ENCODE peak calls at places on chromosomes 11 and 22, in six cellular contexts. Y, K, D, A, F and Z are unnamed samples.

GRCh38 chr11:119759324-119759723 is 30.3 kb upstream of the NECTIN1 start:
- DNase-seq in Y (no peak), K (no peak), D (no peak), A (peak), F (no peak), Z (no peak)

GRCh38 chr11:117026593-117027330 is 71.5 kb downstream of the SIK3 start:
- DNase-seq in Y (no peak), K (no peak), D (peak), A (no peak), F (no peak), Z (no peak)

GRCh38 chr22:44648085-44648820 is 53.8 kb upstream of the PRR5 start:
- DNase-seq in Y (no peak), K (no peak), D (peak), A (no peak), F (no peak), Z (no peak)

GRCh38 chr11:126375726-126376125 is 20.2 kb downstream of the ST3GAL4 start:
- DNase-seq in Y (no peak), K (no peak), D (peak), A (no peak), F (no peak), Z (no peak)

GRCh38 chr22:27507066-27507715 is 294.4 kb downstream of the MN1 start:
- DNase-seq in Y (no peak), K (no peak), D (no peak), A (no peak), F (no peak), Z (no peak)

GRCh38 chr11:59866397-59866796 is at the start of gene TCN1:
- DNase-seq in Y (no peak), K (no peak), D (no peak), A (no peak), F (no peak), Z (no peak)

GRCh38 chr22:45731798-45732495 is 60.3 kb downstream of the ATXN10 start:
- DNase-seq in Y (no peak), K (no peak), D (no peak), A (no peak), F (no peak), Z (no peak)

GRCh38 chr11:7651700-7652099 is 21.6 kb downstream of the CYB5R2 start:
- DNase-seq in Y (no peak), K (no peak), D (no peak), A (no peak), F (no peak), Z (no peak)

GRCh38 chr11:28983780-28984179 is 875.6 kb downstream of the METTL15 start:
- DNase-seq in Y (no peak), K (no peak), D (no peak), A (no peak), F (no peak), Z (no peak)

GRCh38 chr11:41879186-41879738 is 419.8 kb upstream of the LRRC4C start:
- DNase-seq in Y (no peak), K (no peak), D (peak), A (peak), F (no peak), Z (no peak)

GRCh38 chr11:114291381-114291780 is 4.8 kb upstream of the NNMT start:
- DNase-seq in Y (no peak), K (peak), D (no peak), A (no peak), F (no peak), Z (no peak)

GRCh38 chr22:43270314-43270908 is 72.8 kb downstream of the SCUBE1 start:
- DNase-seq in Y (peak), K (peak), D (no peak), A (no peak), F (no peak), Z (no peak)

GRCh38 chr22:24402460-24403192 is 24.8 kb upstream of the ADORA2A start:
- DNase-seq in Y (no peak), K (no peak), D (peak), A (peak), F (peak), Z (peak)

GRCh38 chr11:6022954-6023353 is 7.6 kb downstream of the OR56A1 start:
- DNase-seq in Y (no peak), K (peak), D (no peak), A (no peak), F (peak), Z (no peak)

DNA sequence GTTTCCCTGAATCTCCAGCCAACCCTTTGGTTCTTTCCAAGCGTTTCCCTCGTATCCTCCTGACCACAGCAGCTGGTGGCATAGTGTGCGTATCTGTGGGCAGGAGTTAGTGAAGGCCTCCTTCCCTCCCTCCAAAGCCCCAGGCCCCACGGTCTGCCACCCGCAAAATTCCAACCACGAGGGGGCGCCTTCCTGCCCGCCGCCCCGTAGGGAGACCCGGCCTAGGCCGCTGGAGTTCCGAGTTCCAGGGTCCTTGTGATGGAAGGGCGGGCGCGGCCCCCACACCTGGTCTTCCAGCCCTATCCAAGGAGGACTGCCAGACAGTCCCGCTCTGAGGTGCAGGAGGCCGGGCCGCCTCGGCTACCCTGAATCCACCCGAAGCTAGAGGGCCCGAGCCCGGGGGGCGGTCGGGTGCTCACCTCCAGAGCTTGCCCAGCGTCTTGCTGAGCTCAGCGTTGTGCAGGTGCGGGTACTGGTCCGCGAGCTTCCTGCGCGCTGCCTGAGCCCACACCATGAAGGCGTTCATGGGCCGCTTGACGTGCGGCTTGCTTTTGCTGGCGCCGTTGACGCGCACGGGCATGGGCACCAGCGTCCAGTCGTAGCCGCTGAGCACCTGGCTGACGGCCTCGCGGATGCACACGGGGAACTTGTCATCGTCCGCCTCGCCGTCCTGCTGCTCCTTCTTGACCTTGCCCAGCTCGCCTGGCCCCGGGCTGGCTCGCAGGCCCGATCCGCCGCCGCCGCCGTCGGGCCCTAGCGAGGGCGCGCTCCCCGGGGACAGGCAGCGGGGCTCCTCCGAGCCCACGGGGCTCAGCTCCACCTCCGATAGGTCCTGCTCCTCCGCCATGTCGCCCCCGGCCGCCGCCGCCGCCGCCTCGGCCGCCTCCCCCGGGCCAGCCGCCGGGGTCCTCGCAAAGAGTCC is 1.2 kb downstream of the SOX10 start:
- DNase-seq in Y (peak), K (no peak), D (no peak), A (no peak), F (no peak), Z (no peak)
- TF ChIP-seq CTCF in Y (peak), K (peak), D (peak), A (peak), F (no peak), Z (peak)

GRCh38 chr11:69682221-69682620 is 7.1 kb upstream of the LTO1 start:
- DNase-seq in Y (no peak), K (no peak), D (no peak), A (no peak), F (no peak), Z (no peak)

GRCh38 chr11:69682681-69683326 is 7.7 kb upstream of the LTO1 start:
- DNase-seq in Y (no peak), K (no peak), D (no peak), A (no peak), F (no peak), Z (no peak)

GRCh38 chr11:69685348-69685747 is 10.2 kb upstream of the LTO1 start:
- DNase-seq in Y (no peak), K (no peak), D (no peak), A (no peak), F (no peak), Z (no peak)

GRCh38 chr11:69684651-69685050 is 9.5 kb upstream of the LTO1 start:
- DNase-seq in Y (no peak), K (no peak), D (no peak), A (no peak), F (no peak), Z (no peak)

GRCh38 chr11:69683764-69684333 is 8.7 kb upstream of the LTO1 start:
- DNase-seq in Y (no peak), K (no peak), D (no peak), A (no peak), F (no peak), Z (no peak)
- TF ChIP-seq CTCF in Y (peak), K (peak), D (peak), A (peak), F (no peak), Z (peak)

DNA sequence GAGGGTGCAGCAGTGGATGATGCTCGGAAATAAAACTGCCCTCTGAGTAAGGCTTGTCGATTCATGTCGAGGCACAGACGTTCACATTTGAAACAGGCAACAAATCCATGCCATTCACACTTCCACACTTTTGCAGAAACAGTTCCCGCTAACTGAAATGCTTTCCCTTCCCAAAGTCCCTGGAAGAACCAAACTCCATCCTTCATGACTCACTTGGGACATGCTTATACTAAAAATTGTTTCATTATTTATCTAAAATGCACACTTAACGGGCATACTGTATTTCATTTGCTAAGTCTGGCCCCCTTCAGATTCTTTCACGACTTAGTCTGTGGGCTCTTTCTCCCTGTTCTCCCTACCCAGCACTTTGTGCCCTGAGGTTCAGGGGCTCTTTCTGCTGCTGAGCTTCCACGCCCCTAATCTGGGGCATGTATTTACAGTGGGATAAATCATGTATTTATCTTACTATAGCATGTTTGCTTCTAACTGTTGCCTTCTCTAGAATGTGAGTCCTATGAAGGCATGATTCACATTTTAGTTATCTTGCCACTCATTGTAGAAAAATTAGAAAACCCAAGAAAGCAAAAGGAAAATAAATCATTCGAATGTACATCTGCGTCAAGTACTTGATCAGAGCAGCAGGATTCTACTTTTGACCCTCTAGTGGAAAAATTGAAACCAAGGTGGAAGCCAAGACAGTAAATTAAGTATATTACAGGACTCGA is 12.5 kb downstream of the SCGB1A1 start:
- DNase-seq in Y (no peak), K (no peak), D (peak), A (no peak), F (no peak), Z (no peak)
- TF ChIP-seq CTCF in Y (no peak), K (no peak), D (no peak), A (no peak), F (no peak), Z (no peak)

GRCh38 chr22:37562049-37562784 is 1.9 kb downstream of the CDC42EP1 start:
- DNase-seq in Y (no peak), K (no peak), D (no peak), A (no peak), F (no peak), Z (no peak)
- TF ChIP-seq CTCF in Y (no peak), K (no peak), D (no peak), A (no peak), F (no peak), Z (peak)

GRCh38 chr11:10857604-10858504 is at the start of gene ZBED5:
- DNase-seq in Y (peak), K (peak), D (peak), A (peak), F (peak), Z (peak)
- TF ChIP-seq CTCF in Y (peak), K (peak), D (peak), A (no peak), F (peak), Z (no peak)

GRCh38 chr22:17633998-17634323 is 4.6 kb upstream of the BCL2L13 start:
- DNase-seq in Y (no peak), K (no peak), D (no peak), A (no peak), F (no peak), Z (no peak)

GRCh38 chr22:17637490-17638181 is 921 bp upstream of the BCL2L13 start:
- DNase-seq in Y (no peak), K (no peak), D (no peak), A (no peak), F (no peak), Z (no peak)

GRCh38 chr22:17638432-17639237 is at the start of gene BCL2L13:
- DNase-seq in Y (peak), K (peak), D (no peak), A (peak), F (peak), Z (peak)

GRCh38 chr22:17634696-17635095 is 3.9 kb upstream of the BCL2L13 start:
- DNase-seq in Y (no peak), K (no peak), D (no peak), A (no peak), F (no peak), Z (no peak)

GRCh38 chr22:17638182-17638431 is 450 bp upstream of the BCL2L13 start:
- DNase-seq in Y (no peak), K (no peak), D (no peak), A (no peak), F (no peak), Z (no peak)
- TF ChIP-seq CTCF in Y (no peak), K (no peak), D (peak), A (no peak), F (no peak), Z (no peak)

GRCh38 chr11:19795082-19795481 is 82.4 kb downstream of the NAV2 start:
- DNase-seq in Y (no peak), K (no peak), D (no peak), A (no peak), F (no peak), Z (no peak)

GRCh38 chr11:19800714-19801519 is 88.3 kb downstream of the NAV2 start:
- DNase-seq in Y (no peak), K (no peak), D (no peak), A (no peak), F (no peak), Z (no peak)

GRCh38 chr11:19803506-19803998 is 90.9 kb downstream of the NAV2 start:
- DNase-seq in Y (no peak), K (no peak), D (no peak), A (no peak), F (no peak), Z (no peak)

GRCh38 chr11:19802773-19803293 is 90.2 kb downstream of the NAV2 start:
- DNase-seq in Y (no peak), K (no peak), D (no peak), A (no peak), F (no peak), Z (no peak)

DNA sequence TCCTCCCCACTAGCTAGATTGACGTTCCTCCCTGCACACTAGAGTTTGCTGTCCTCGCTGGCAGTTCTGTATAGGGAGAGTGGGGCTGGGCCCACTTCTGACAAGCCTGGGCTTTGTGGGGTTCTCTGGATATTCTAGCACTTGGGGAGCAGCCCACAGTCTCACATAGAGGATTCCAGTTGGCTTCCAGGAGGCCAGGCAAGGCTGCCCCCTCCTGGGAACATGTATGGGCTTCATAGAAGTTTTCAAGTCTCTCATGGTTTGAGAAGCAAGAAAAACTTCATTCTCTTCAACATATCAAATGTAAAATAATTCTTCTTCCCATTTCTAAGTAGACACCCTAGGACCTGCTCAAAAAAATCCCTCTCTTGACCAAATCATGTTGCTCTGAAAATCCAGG is 87.5 kb downstream of the NAV2 start:
- DNase-seq in Y (no peak), K (no peak), D (no peak), A (no peak), F (no peak), Z (no peak)
- TF ChIP-seq CTCF in Y (peak), K (no peak), D (peak), A (peak), F (no peak), Z (no peak)